ENCODE peak calls at places on chromosomes 13 and 19, in five cellular contexts. Y is ascending aorta; D is NCI-H1694 treated with DMSO at 0.1 percent for 48 hours; K is activated T-cell treated with anti-CD3 and anti-CD28 coated beads, Interleukin-2, amount 50 U/mL, for 4 hours; L is HuH-7. N is an unnamed sample.

GRCh38 chr13:49810825-49811526 is 18.5 kb upstream of the KPNA3 start:
- DNase-seq in D (no peak), K (no peak), L (no peak), Y (no peak), N (no peak)

GRCh38 chr19:55376381-55376933 is at the start of gene TMEM190:
- DNase-seq in D (no peak), L (no peak), Y (no peak), K (no peak), N (no peak)

GRCh38 chr19:15105044-15105443 is 2.2 kb upstream of the SYDE1 start:
- DNase-seq in D (no peak), K (no peak), Y (no peak), L (no peak), N (no peak)

GRCh38 chr13:42906257-42906656 is 85.8 kb downstream of the EPSTI1 start:
- DNase-seq in D (no peak), Y (no peak), L (no peak), K (no peak), N (no peak)

GRCh38 chr13:111639196-111639705 is 318.8 kb downstream of the TEX29 start:
- DNase-seq in K (no peak), D (no peak), L (no peak), Y (no peak), N (no peak)

GRCh38 chr13:41696163-41697003 is 239.0 kb downstream of the RGCC start:
- DNase-seq in K (no peak), D (no peak), L (no peak), Y (no peak), N (no peak)

GRCh38 chr19:19997656-19998268 is 41.5 kb downstream of the ZNF682 start:
- DNase-seq in L (peak), Y (no peak), K (peak), D (no peak), N (peak)

GRCh38 chr19:19434483-19435045 is 29.1 kb downstream of the GATAD2A start:
- DNase-seq in K (no peak), L (no peak), Y (peak), D (no peak), N (peak)

GRCh38 chr19:18784786-18785120 is 6.4 kb downstream of the COMP start:
- DNase-seq in K (no peak), L (no peak), Y (no peak), D (no peak), N (peak)

GRCh38 chr13:28356506-28357064 is 138.3 kb downstream of the FLT1 start:
- DNase-seq in K (no peak), Y (no peak), L (no peak), D (no peak), N (no peak)

GRCh38 chr13:114282143-114282685 is 813 bp downstream of the UPF3A start:
- DNase-seq in K (peak), Y (peak), D (peak), L (peak), N (peak)

GRCh38 chr13:109336730-109337129 is 449.7 kb downstream of the IRS2 start:
- DNase-seq in D (no peak), L (no peak), Y (no peak), K (no peak), N (no peak)

GRCh38 chr13:21458816-21459701 is at the start of gene ZDHHC20:
- DNase-seq in L (peak), Y (peak), K (peak), D (peak), N (peak)

GRCh38 chr13:44967656-44968451 is 21.4 kb downstream of the NUFIP1 start:
- DNase-seq in Y (no peak), K (no peak), D (no peak), L (no peak), N (no peak)

GRCh38 chr19:49983645-49984229 is 22.8 kb upstream of the SIGLEC11 start:
- DNase-seq in L (peak), Y (peak), D (peak), K (peak), N (no peak)

GRCh38 chr19:3618144-3618810 is 8.3 kb downstream of the CACTIN start:
- DNase-seq in L (peak), Y (peak), K (peak), D (no peak), N (peak)

GRCh38 chr13:95784161-95784880 is 107.4 kb downstream of the DNAJC3 start:
- DNase-seq in Y (no peak), L (no peak), D (no peak), K (no peak), N (no peak)

GRCh38 chr19:821976-822773 is 420 bp upstream of the PLPPR3 start:
- DNase-seq in D (no peak), Y (no peak), L (no peak), K (no peak), N (no peak)

GRCh38 chr19:9741476-9742171 is 26.9 kb downstream of the ZNF846 start:
- DNase-seq in Y (no peak), K (no peak), D (no peak), L (no peak), N (no peak)

GRCh38 chr19:13848811-13849241 is 28.1 kb upstream of the NANOS3 start:
- DNase-seq in K (no peak), L (no peak), D (no peak), Y (no peak), N (no peak)

GRCh38 chr19:812049-812816 is 9.5 kb downstream of the PLPPR3 start:
- DNase-seq in Y (no peak), D (no peak), K (no peak), L (no peak), N (no peak)

GRCh38 chr13:98978280-98978679 is 416 bp upstream of the DOCK9 start:
- DNase-seq in L (no peak), K (no peak), D (no peak), Y (no peak), N (no peak)

GRCh38 chr13:44540761-44541434 is 35.2 kb downstream of the TSC22D1 start:
- DNase-seq in K (no peak), L (no peak), D (no peak), Y (no peak), N (no peak)

GRCh38 chr13:62088155-62088554 is 672.5 kb upstream of the PCDH20 start:
- DNase-seq in K (no peak), L (no peak), Y (no peak), D (no peak), N (no peak)

GRCh38 chr19:18769989-18770528 is 21.0 kb downstream of the COMP start:
- DNase-seq in K (no peak), D (no peak), L (no peak), Y (no peak), N (peak)

GRCh38 chr13:98216135-98216565 is 39.1 kb upstream of the RNF113B start:
- DNase-seq in K (no peak), L (no peak), Y (no peak), D (no peak), N (peak)

GRCh38 chr13:37621811-37622361 is 23.3 kb upstream of the POSTN start:
- DNase-seq in K (no peak), L (no peak), D (no peak), Y (no peak), N (no peak)

GRCh38 chr13:77136902-77137420 is 110.0 kb upstream of the FBXL3 start:
- DNase-seq in K (no peak), Y (no peak), L (no peak), D (no peak), N (no peak)

GRCh38 chr19:6267552-6268381 is 12.0 kb downstream of the MLLT1 start:
- DNase-seq in D (no peak), L (no peak), K (no peak), Y (no peak), N (no peak)